ENCODE peak calls at places on chromosomes 5 and 9, in seven cellular contexts. Z is tibial nerve, X is cardiac muscle cell, H is aorta, S is epithelial cell of proximal tubule, W is right atrium auricular region, N is Karpas-422. Y is an unnamed sample.

GRCh38 chr9:99732715-99733114 is 89.0 kb upstream of the NR4A3 start:
- DNase-seq in Z (no peak), X (no peak), H (no peak), S (no peak), W (no peak), N (no peak), Y (no peak)

GRCh38 chr5:147482426-147483196 is 27.3 kb downstream of the DPYSL3 start:
- DNase-seq in Z (peak; percentile 11), X (no peak), H (no peak), S (no peak), W (no peak), N (no peak), Y (no peak)

GRCh38 chr9:76901801-76902200 is 4.1 kb downstream of the PRUNE2 start:
- DNase-seq in Z (no peak), X (no peak), H (no peak), S (no peak), W (no peak), N (no peak), Y (no peak)

GRCh38 chr5:75277463-75277862 is 40.8 kb upstream of the ANKRD31 start:
- DNase-seq in Z (no peak), X (no peak), H (no peak), S (no peak), W (no peak), N (no peak), Y (no peak)

GRCh38 chr5:168305281-168305680 is 13.8 kb downstream of the WWC1 start:
- DNase-seq in Z (no peak), X (no peak), H (no peak), S (peak; percentile 74), W (no peak), N (no peak), Y (no peak)

GRCh38 chr9:27664136-27664819 is 91.0 kb upstream of the C9orf72 start:
- DNase-seq in Z (no peak), X (peak; percentile 71), H (no peak), S (no peak), W (no peak), N (no peak), Y (no peak)

GRCh38 chr5:132476853-132477729 is 13.5 kb downstream of the IRF1 start:
- DNase-seq in Z (no peak), X (no peak), H (no peak), S (no peak), W (no peak), N (no peak), Y (no peak)

GRCh38 chr9:130825809-130826208 is 9.2 kb upstream of the ABL1 start:
- DNase-seq in Z (no peak), X (no peak), H (no peak), S (no peak), W (no peak), N (no peak), Y (no peak)

GRCh38 chr9:82148849-82149544 is 160.4 kb downstream of the SPATA31D1 start:
- DNase-seq in Z (no peak), X (peak; percentile 31), H (no peak), S (no peak), W (no peak), N (no peak), Y (no peak)

GRCh38 chr5:110807174-110807573 is 68.4 kb downstream of the SLC25A46 start:
- DNase-seq in Z (no peak), X (no peak), H (no peak), S (no peak), W (no peak), N (no peak), Y (no peak)

GRCh38 chr9:99531313-99531712 is 290.4 kb upstream of the NR4A3 start:
- DNase-seq in Z (no peak), X (no peak), H (no peak), S (no peak), W (no peak), N (no peak), Y (no peak)

GRCh38 chr9:32524558-32525461 is 1.2 kb downstream of the RIGI start:
- DNase-seq in Z (no peak), X (no peak), H (no peak), S (no peak), W (no peak), N (no peak), Y (peak; percentile 37)

GRCh38 chr5:132258102-132259060 is 885 bp downstream of the PDLIM4 start:
- DNase-seq in Z (peak; percentile 48), X (no peak), H (peak; percentile 63), S (no peak), W (peak; percentile 74), N (no peak), Y (no peak)

GRCh38 chr5:96663608-96664007 is 1.4 kb downstream of the CAST start:
- DNase-seq in Z (no peak), X (no peak), H (no peak), S (no peak), W (no peak), N (no peak), Y (no peak)

GRCh38 chr9:18614651-18615050 is 140.7 kb downstream of the ADAMTSL1 start:
- DNase-seq in Z (no peak), X (no peak), H (no peak), S (no peak), W (no peak), N (no peak), Y (no peak)

GRCh38 chr5:14773588-14773987 is 98.0 kb downstream of the ANKH start:
- DNase-seq in Z (no peak), X (peak; percentile 5), H (no peak), S (no peak), W (no peak), N (no peak), Y (no peak)

GRCh38 chr9:33117306-33117705 is 40.8 kb upstream of the SMU1 start:
- DNase-seq in Z (no peak), X (no peak), H (no peak), S (no peak), W (no peak), N (no peak), Y (no peak)

GRCh38 chr9:36034911-36035490 is 1.7 kb upstream of the RECK start:
- DNase-seq in Z (no peak), X (no peak), H (no peak), S (no peak), W (no peak), N (no peak), Y (no peak)

GRCh38 chr9:78592866-78593265 is 295.9 kb downstream of the PSAT1 start:
- DNase-seq in Z (no peak), X (no peak), H (no peak), S (no peak), W (no peak), N (no peak), Y (no peak)

GRCh38 chr5:134511796-134512660 is 13.4 kb upstream of the JADE2 start:
- DNase-seq in Z (peak; percentile 79), X (peak; percentile 57), H (peak; percentile 80), S (no peak), W (peak; percentile 90), N (no peak), Y (no peak)

GRCh38 chr9:93198117-93198838 is 14.3 kb downstream of the WNK2 start:
- DNase-seq in Z (no peak), X (no peak), H (no peak), S (no peak), W (no peak), N (peak; percentile 36), Y (no peak)

GRCh38 chr5:145360936-145361335 is 474.2 kb downstream of the PRELID2 start:
- DNase-seq in Z (no peak), X (no peak), H (no peak), S (no peak), W (no peak), N (no peak), Y (no peak)

GRCh38 chr5:145365464-145365863 is 469.7 kb downstream of the PRELID2 start:
- DNase-seq in Z (no peak), X (no peak), H (no peak), S (no peak), W (no peak), N (no peak), Y (no peak)

DNA sequence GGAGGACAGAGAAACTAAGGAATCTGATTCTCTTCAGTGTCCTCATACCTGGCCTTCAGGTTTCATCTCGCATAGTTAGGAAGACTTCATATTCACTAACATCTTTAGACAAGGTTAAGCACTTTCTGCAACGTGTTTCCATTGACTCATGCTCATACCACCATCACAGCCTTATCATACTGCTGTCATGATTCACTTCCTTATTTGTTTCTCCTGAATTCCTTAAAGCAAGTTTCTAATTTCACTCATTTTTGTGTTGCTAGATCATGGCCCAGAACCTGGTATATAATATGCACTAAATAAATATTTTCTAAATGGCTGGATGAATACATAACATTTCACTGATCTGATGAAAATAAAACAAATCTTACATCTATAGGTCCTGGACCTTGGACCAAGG is 472.9 kb downstream of the PRELID2 start:
- DNase-seq in Z (no peak), X (no peak), H (no peak), S (peak; percentile 73), W (no peak), N (no peak), Y (no peak)
- H3K4me3 ChIP-seq in Z (no peak overlapping the region), X (no peak overlapping the region), H (no peak overlapping the region), S (no peak overlapping the region), W (no peak overlapping the region), N (no peak overlapping the region), Y (no peak overlapping the region)

DNA sequence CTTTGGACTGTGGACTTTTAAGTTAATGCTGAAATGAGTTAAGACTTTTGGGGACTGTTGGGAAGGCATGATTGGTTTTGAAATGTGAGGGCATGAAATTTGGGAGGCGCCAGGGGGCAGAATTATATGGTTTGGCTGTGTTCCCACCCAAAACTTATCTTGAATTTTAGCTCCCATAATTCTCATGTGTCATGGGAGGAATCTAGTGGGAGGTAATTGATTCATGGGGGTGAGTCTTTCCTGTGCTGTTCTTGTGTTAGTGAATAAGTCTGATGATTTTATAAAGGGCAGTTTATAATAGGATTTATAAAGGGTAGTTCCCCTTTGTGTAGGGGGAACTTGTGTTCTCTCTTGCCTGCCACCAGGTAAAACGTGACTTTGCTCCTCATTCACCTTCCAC is 235.5 kb upstream of the CDH18 start:
- DNase-seq in Z (no peak), X (no peak), H (no peak), S (no peak), W (no peak), N (no peak), Y (no peak)
- H3K4me3 ChIP-seq in Z (no peak overlapping the region), X (no peak overlapping the region), H (no peak overlapping the region), S (no peak overlapping the region), W (no peak overlapping the region), N (no peak overlapping the region), Y (no peak overlapping the region)

GRCh38 chr9:108961151-108961550 is 27.0 kb downstream of the ABITRAM start:
- DNase-seq in Z (no peak), X (no peak), H (no peak), S (no peak), W (no peak), N (no peak), Y (no peak)

GRCh38 chr9:108953983-108954574 is 19.9 kb downstream of the ABITRAM start:
- DNase-seq in Z (peak; percentile 43), X (peak; percentile 66), H (no peak), S (no peak), W (no peak), N (peak; percentile 80), Y (no peak)

GRCh38 chr9:108956098-108956533 is 21.9 kb downstream of the ABITRAM start:
- DNase-seq in Z (no peak), X (no peak), H (no peak), S (no peak), W (no peak), N (no peak), Y (no peak)

GRCh38 chr9:108951578-108951977 is 17.4 kb downstream of the ABITRAM start:
- DNase-seq in Z (no peak), X (no peak), H (no peak), S (no peak), W (no peak), N (no peak), Y (no peak)

GRCh38 chr9:108956627-108957026 is 22.4 kb downstream of the ABITRAM start:
- DNase-seq in Z (no peak), X (no peak), H (no peak), S (no peak), W (no peak), N (no peak), Y (no peak)
- H3K4me3 ChIP-seq in Z (no peak overlapping the region), X (no peak overlapping the region), H (no peak overlapping the region), S (no peak overlapping the region), W (no peak overlapping the region), N (no peak overlapping the region), Y (no peak overlapping the region)

GRCh38 chr5:126445502-126446174 is 22.4 kb downstream of the GRAMD2B start:
- DNase-seq in Z (no peak), X (no peak), H (no peak), S (no peak), W (no peak), N (no peak), Y (no peak)
- H3K4me3 ChIP-seq in Z (no peak overlapping the region), X (no peak overlapping the region), H (no peak overlapping the region), S (no peak overlapping the region), W (no peak overlapping the region), N (no peak overlapping the region), Y (no peak overlapping the region)

Y was measured in GM06990.